ENCODE peak calls at places on chromosomes 7 and 10, in nine cellular contexts. One of them, this sample, is unnamed. For H3K27me3, the result is how much of the 10 kb centered on the place peaks cover.

GRCh38 chr7:27351137-27351536 is 108.5 kb downstream of the EVX1 start:
- DNase-seq in uterus: no peak
- DNase-seq in PC-3: no peak
- DNase-seq in sigmoid colon: no peak
- DNase-seq in pancreas: no peak
- DNase-seq in right lobe of liver: no peak
- DNase-seq in upper lobe of left lung: no peak
- DNase-seq in heart left ventricle: no peak
- DNase-seq in thoracic aorta: no peak
- DNase-seq in this sample: no peak

GRCh38 chr10:31693499-31693898 is 235.1 kb downstream of the ARHGAP12 start:
- DNase-seq in pancreas: no peak
- DNase-seq in sigmoid colon: no peak
- DNase-seq in uterus: no peak
- DNase-seq in thoracic aorta: no peak
- DNase-seq in right lobe of liver: no peak
- DNase-seq in heart left ventricle: no peak
- DNase-seq in upper lobe of left lung: no peak
- DNase-seq in PC-3: no peak
- DNase-seq in this sample: no peak

GRCh38 chr10:79608505-79609375 is 2.0 kb upstream of the SFTPA1 start:
- DNase-seq in uterus: no peak
- DNase-seq in thoracic aorta: no peak
- DNase-seq in PC-3: no peak
- DNase-seq in right lobe of liver: peak
- DNase-seq in heart left ventricle: no peak
- DNase-seq in sigmoid colon: peak
- DNase-seq in upper lobe of left lung: peak
- DNase-seq in pancreas: peak
- DNase-seq in this sample: no peak

GRCh38 chr7:14821757-14822480 is 80.6 kb downstream of the DGKB start:
- DNase-seq in heart left ventricle: no peak
- DNase-seq in thoracic aorta: no peak
- DNase-seq in uterus: no peak
- DNase-seq in sigmoid colon: no peak
- DNase-seq in right lobe of liver: no peak
- DNase-seq in upper lobe of left lung: no peak
- DNase-seq in pancreas: no peak
- DNase-seq in PC-3: peak
- DNase-seq in this sample: no peak

GRCh38 chr7:127392182-127392565 is 334 bp downstream of the ZNF800 start:
- DNase-seq in pancreas: peak
- DNase-seq in uterus: peak
- DNase-seq in upper lobe of left lung: peak
- DNase-seq in sigmoid colon: peak
- DNase-seq in PC-3: peak
- DNase-seq in heart left ventricle: peak
- DNase-seq in thoracic aorta: peak
- DNase-seq in right lobe of liver: peak
- DNase-seq in this sample: no peak

GRCh38 chr10:130127612-130128607 is 8.3 kb upstream of the GLRX3 start:
- DNase-seq in right lobe of liver: peak
- DNase-seq in pancreas: peak
- DNase-seq in thoracic aorta: no peak
- DNase-seq in PC-3: peak
- DNase-seq in upper lobe of left lung: peak
- DNase-seq in sigmoid colon: no peak
- DNase-seq in heart left ventricle: peak
- DNase-seq in uterus: no peak
- DNase-seq in this sample: peak

GRCh38 chr10:1382711-1383110 is 326.5 kb downstream of the WDR37 start:
- DNase-seq in sigmoid colon: no peak
- DNase-seq in pancreas: no peak
- DNase-seq in thoracic aorta: no peak
- DNase-seq in upper lobe of left lung: peak
- DNase-seq in right lobe of liver: no peak
- DNase-seq in heart left ventricle: no peak
- DNase-seq in uterus: no peak
- DNase-seq in PC-3: no peak
- DNase-seq in this sample: no peak

GRCh38 chr7:73995821-73996511 is 32.0 kb upstream of the ELN start:
- DNase-seq in upper lobe of left lung: no peak
- DNase-seq in heart left ventricle: no peak
- DNase-seq in uterus: no peak
- DNase-seq in PC-3: no peak
- DNase-seq in right lobe of liver: no peak
- DNase-seq in sigmoid colon: no peak
- DNase-seq in pancreas: no peak
- DNase-seq in thoracic aorta: no peak
- DNase-seq in this sample: no peak

GRCh38 chr7:157006829-157007469 is 3.5 kb downstream of the MNX1 start:
- DNase-seq in sigmoid colon: no peak
- DNase-seq in upper lobe of left lung: no peak
- DNase-seq in PC-3: no peak
- DNase-seq in pancreas: no peak
- DNase-seq in uterus: no peak
- DNase-seq in thoracic aorta: no peak
- DNase-seq in right lobe of liver: no peak
- DNase-seq in heart left ventricle: no peak
- DNase-seq in this sample: no peak

GRCh38 chr7:157006205-157006747 is 4.2 kb downstream of the MNX1 start:
- DNase-seq in pancreas: no peak
- DNase-seq in heart left ventricle: no peak
- DNase-seq in right lobe of liver: no peak
- DNase-seq in upper lobe of left lung: no peak
- DNase-seq in thoracic aorta: no peak
- DNase-seq in uterus: no peak
- DNase-seq in PC-3: no peak
- DNase-seq in sigmoid colon: no peak
- DNase-seq in this sample: no peak

GRCh38 chr7:157008206-157009169 is 2.0 kb downstream of the MNX1 start:
- DNase-seq in right lobe of liver: no peak
- DNase-seq in upper lobe of left lung: no peak
- DNase-seq in thoracic aorta: no peak
- DNase-seq in heart left ventricle: no peak
- DNase-seq in pancreas: no peak
- DNase-seq in PC-3: no peak
- DNase-seq in sigmoid colon: no peak
- DNase-seq in uterus: no peak
- DNase-seq in this sample: no peak

GRCh38 chr7:157009170-157009777 is 1.2 kb downstream of the MNX1 start:
- DNase-seq in heart left ventricle: no peak
- DNase-seq in sigmoid colon: no peak
- DNase-seq in pancreas: no peak
- DNase-seq in thoracic aorta: no peak
- DNase-seq in uterus: no peak
- DNase-seq in PC-3: no peak
- DNase-seq in upper lobe of left lung: no peak
- DNase-seq in right lobe of liver: no peak
- DNase-seq in this sample: peak

GRCh38 chr7:157007470-157008066 is 2.9 kb downstream of the MNX1 start:
- DNase-seq in heart left ventricle: no peak
- DNase-seq in uterus: no peak
- DNase-seq in thoracic aorta: no peak
- DNase-seq in PC-3: no peak
- DNase-seq in sigmoid colon: no peak
- DNase-seq in upper lobe of left lung: no peak
- DNase-seq in right lobe of liver: no peak
- DNase-seq in pancreas: no peak
- DNase-seq in this sample: no peak
- H3K27me3 ChIP-seq in heart left ventricle: half or more
- H3K27me3 ChIP-seq in uterus: half or more
- H3K27me3 ChIP-seq in thoracic aorta: under half
- H3K27me3 ChIP-seq in PC-3: under half
- H3K27me3 ChIP-seq in sigmoid colon: half or more
- H3K27me3 ChIP-seq in upper lobe of left lung: under half
- H3K27me3 ChIP-seq in right lobe of liver: half or more
- H3K27me3 ChIP-seq in pancreas: under half
- H3K27me3 ChIP-seq in this sample: half or more

GRCh38 chr10:71621263-71621751 is 98.3 kb downstream of the C10orf105 start:
- DNase-seq in thoracic aorta: no peak
- DNase-seq in upper lobe of left lung: peak
- DNase-seq in uterus: peak
- DNase-seq in right lobe of liver: peak
- DNase-seq in pancreas: no peak
- DNase-seq in sigmoid colon: peak
- DNase-seq in PC-3: no peak
- DNase-seq in heart left ventricle: no peak
- DNase-seq in this sample: no peak
- H3K4me3 ChIP-seq in thoracic aorta: no peak
- H3K4me3 ChIP-seq in upper lobe of left lung: no peak
- H3K4me3 ChIP-seq in uterus: no peak
- H3K4me3 ChIP-seq in right lobe of liver: no peak
- H3K4me3 ChIP-seq in pancreas: no peak
- H3K4me3 ChIP-seq in sigmoid colon: no peak
- H3K4me3 ChIP-seq in PC-3: no peak
- H3K4me3 ChIP-seq in heart left ventricle: no peak
- H3K4me3 ChIP-seq in this sample: no peak

GRCh38 chr10:131221632-131222277 is 89.8 kb downstream of the TCERG1L start:
- DNase-seq in pancreas: no peak
- DNase-seq in PC-3: no peak
- DNase-seq in upper lobe of left lung: no peak
- DNase-seq in right lobe of liver: no peak
- DNase-seq in uterus: no peak
- DNase-seq in thoracic aorta: no peak
- DNase-seq in sigmoid colon: no peak
- DNase-seq in heart left ventricle: no peak
- DNase-seq in this sample: no peak

GRCh38 chr10:131220601-131221171 is 90.8 kb downstream of the TCERG1L start:
- DNase-seq in uterus: no peak
- DNase-seq in right lobe of liver: no peak
- DNase-seq in PC-3: no peak
- DNase-seq in heart left ventricle: no peak
- DNase-seq in upper lobe of left lung: no peak
- DNase-seq in sigmoid colon: no peak
- DNase-seq in pancreas: no peak
- DNase-seq in thoracic aorta: no peak
- DNase-seq in this sample: no peak

GRCh38 chr10:131223422-131223821 is 88.1 kb downstream of the TCERG1L start:
- DNase-seq in heart left ventricle: no peak
- DNase-seq in pancreas: no peak
- DNase-seq in right lobe of liver: no peak
- DNase-seq in upper lobe of left lung: no peak
- DNase-seq in PC-3: no peak
- DNase-seq in sigmoid colon: no peak
- DNase-seq in thoracic aorta: no peak
- DNase-seq in uterus: no peak
- DNase-seq in this sample: no peak

GRCh38 chr10:131224106-131224505 is 87.4 kb downstream of the TCERG1L start:
- DNase-seq in thoracic aorta: no peak
- DNase-seq in pancreas: no peak
- DNase-seq in right lobe of liver: no peak
- DNase-seq in PC-3: no peak
- DNase-seq in heart left ventricle: no peak
- DNase-seq in upper lobe of left lung: no peak
- DNase-seq in uterus: no peak
- DNase-seq in sigmoid colon: no peak
- DNase-seq in this sample: no peak

DNA sequence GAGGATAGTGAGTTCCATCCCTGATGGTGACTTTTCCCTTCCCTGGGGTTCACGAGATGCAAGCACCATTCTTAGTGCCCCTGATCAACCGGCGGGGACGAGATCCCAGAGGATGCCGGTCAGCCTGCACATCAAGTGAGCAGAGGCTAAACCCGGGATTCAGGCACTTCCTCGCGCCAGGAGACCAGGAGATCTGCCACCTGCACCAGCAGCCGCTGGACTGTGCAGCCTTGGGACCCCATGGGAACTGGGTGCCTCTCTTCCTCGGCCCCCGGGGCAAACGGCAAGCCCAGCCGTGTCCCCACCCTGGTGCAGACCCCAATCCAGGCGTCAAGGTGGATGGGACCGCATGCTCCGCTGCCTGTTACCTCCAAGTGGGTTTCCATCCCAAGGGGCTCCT is 88.5 kb downstream of the TCERG1L start:
- DNase-seq in uterus: no peak
- DNase-seq in heart left ventricle: no peak
- DNase-seq in pancreas: no peak
- DNase-seq in thoracic aorta: no peak
- DNase-seq in PC-3: no peak
- DNase-seq in upper lobe of left lung: no peak
- DNase-seq in sigmoid colon: no peak
- DNase-seq in right lobe of liver: no peak
- DNase-seq in this sample: no peak
- H3K27me3 ChIP-seq in uterus: under half
- H3K27me3 ChIP-seq in heart left ventricle: under half
- H3K27me3 ChIP-seq in pancreas: under half
- H3K27me3 ChIP-seq in thoracic aorta: under half
- H3K27me3 ChIP-seq in PC-3: under half
- H3K27me3 ChIP-seq in upper lobe of left lung: under half
- H3K27me3 ChIP-seq in sigmoid colon: under half
- H3K27me3 ChIP-seq in right lobe of liver: under half
- H3K27me3 ChIP-seq in this sample: under half

GRCh38 chr10:91024541-91024940 is 103.7 kb upstream of the ANKRD1 start:
- DNase-seq in heart left ventricle: no peak
- DNase-seq in upper lobe of left lung: no peak
- DNase-seq in sigmoid colon: no peak
- DNase-seq in uterus: no peak
- DNase-seq in thoracic aorta: no peak
- DNase-seq in pancreas: no peak
- DNase-seq in right lobe of liver: no peak
- DNase-seq in PC-3: no peak
- DNase-seq in this sample: no peak
- H3K4me3 ChIP-seq in heart left ventricle: no peak
- H3K4me3 ChIP-seq in upper lobe of left lung: no peak
- H3K4me3 ChIP-seq in sigmoid colon: no peak
- H3K4me3 ChIP-seq in uterus: no peak
- H3K4me3 ChIP-seq in thoracic aorta: no peak
- H3K4me3 ChIP-seq in pancreas: no peak
- H3K4me3 ChIP-seq in right lobe of liver: no peak
- H3K4me3 ChIP-seq in PC-3: no peak
- H3K4me3 ChIP-seq in this sample: no peak

DNA sequence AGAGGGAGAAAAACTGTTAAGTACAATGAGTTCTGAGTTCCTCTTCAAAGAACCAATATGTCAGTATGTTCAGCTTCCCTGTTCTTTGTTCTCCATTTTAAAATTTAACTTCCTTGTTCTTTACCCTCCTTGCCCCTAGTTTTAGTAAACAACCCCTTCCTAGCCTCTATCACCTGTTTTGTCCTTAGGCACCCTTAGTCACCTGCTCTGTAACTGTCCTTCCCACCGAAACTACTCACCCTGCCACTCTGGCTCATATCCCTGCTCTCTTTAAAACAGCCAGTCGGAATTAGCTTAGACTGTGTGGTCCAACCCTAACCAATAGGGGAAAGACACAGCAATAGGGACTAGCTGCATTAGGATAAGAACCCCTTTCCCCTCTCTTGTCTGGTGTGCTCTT is 74.2 kb downstream of the FAM241B start:
- DNase-seq in pancreas: no peak
- DNase-seq in upper lobe of left lung: no peak
- DNase-seq in PC-3: peak
- DNase-seq in thoracic aorta: no peak
- DNase-seq in heart left ventricle: no peak
- DNase-seq in right lobe of liver: no peak
- DNase-seq in sigmoid colon: no peak
- DNase-seq in uterus: no peak
- DNase-seq in this sample: no peak
- H3K27me3 ChIP-seq in pancreas: under half
- H3K27me3 ChIP-seq in upper lobe of left lung: under half
- H3K27me3 ChIP-seq in PC-3: under half
- H3K27me3 ChIP-seq in thoracic aorta: under half
- H3K27me3 ChIP-seq in heart left ventricle: under half
- H3K27me3 ChIP-seq in right lobe of liver: under half
- H3K27me3 ChIP-seq in sigmoid colon: under half
- H3K27me3 ChIP-seq in uterus: under half
- H3K27me3 ChIP-seq in this sample: under half